ENCODE peak calls at places on chromosomes 6 and 20, in five cellular contexts. B, D, I, A and F are unnamed samples.

GRCh38 chr6:170256641-170257040 is 34.2 kb downstream of the DLL1 start:
- DNase-seq in B (no peak), D (no peak), I (no peak), A (no peak), F (no peak)

GRCh38 chr20:57794600-57795346 is 85.0 kb upstream of the PMEPA1 start:
- DNase-seq in B (no peak), D (no peak), I (no peak), A (peak), F (no peak)

GRCh38 chr20:4147319-4147718 is 132.0 kb upstream of the RNF24 start:
- DNase-seq in B (no peak), D (no peak), I (no peak), A (no peak), F (no peak)

GRCh38 chr6:34249469-34250370 is 914 bp upstream of the SMIM29 start:
- DNase-seq in B (no peak), D (no peak), I (no peak), A (no peak), F (no peak)

GRCh38 chr6:167827588-167828324 is 1.0 kb downstream of the AFDN start:
- DNase-seq in B (no peak), D (peak), I (peak), A (peak), F (peak)

GRCh38 chr6:1029196-1029595 is 282.7 kb upstream of the FOXQ1 start:
- DNase-seq in B (no peak), D (no peak), I (no peak), A (no peak), F (no peak)

GRCh38 chr6:133396630-133397335 is 155.6 kb downstream of the EYA4 start:
- DNase-seq in B (no peak), D (no peak), I (no peak), A (peak), F (peak)

GRCh38 chr6:97849390-97849789 is 566.4 kb upstream of the MMS22L start:
- DNase-seq in B (no peak), D (no peak), I (no peak), A (no peak), F (no peak)

GRCh38 chr6:1630771-1631217 is 21.1 kb downstream of the FOXC1 start:
- DNase-seq in B (no peak), D (no peak), I (no peak), A (peak), F (peak)

GRCh38 chr6:2916354-2916925 is 13.3 kb upstream of the SERPINB9 start:
- DNase-seq in B (no peak), D (no peak), I (no peak), A (no peak), F (no peak)

GRCh38 chr6:134282816-134283215 is 35.1 kb downstream of the SGK1 start:
- DNase-seq in B (no peak), D (no peak), I (no peak), A (no peak), F (no peak)

GRCh38 chr20:48945840-48946514 is 24.5 kb downstream of the ARFGEF2 start:
- DNase-seq in B (no peak), D (peak), I (peak), A (peak), F (no peak)

GRCh38 chr6:46102123-46102522 is 27.7 kb upstream of the ENPP4 start:
- DNase-seq in B (no peak), D (no peak), I (no peak), A (no peak), F (no peak)

GRCh38 chr20:1371235-1371782 is 21.5 kb downstream of the FKBP1A start:
- DNase-seq in B (no peak), D (no peak), I (no peak), A (no peak), F (no peak)

GRCh38 chr6:159826968-159827647 is 27.0 kb downstream of the PNLDC1 start:
- DNase-seq in B (no peak), D (no peak), I (no peak), A (no peak), F (no peak)

DNA sequence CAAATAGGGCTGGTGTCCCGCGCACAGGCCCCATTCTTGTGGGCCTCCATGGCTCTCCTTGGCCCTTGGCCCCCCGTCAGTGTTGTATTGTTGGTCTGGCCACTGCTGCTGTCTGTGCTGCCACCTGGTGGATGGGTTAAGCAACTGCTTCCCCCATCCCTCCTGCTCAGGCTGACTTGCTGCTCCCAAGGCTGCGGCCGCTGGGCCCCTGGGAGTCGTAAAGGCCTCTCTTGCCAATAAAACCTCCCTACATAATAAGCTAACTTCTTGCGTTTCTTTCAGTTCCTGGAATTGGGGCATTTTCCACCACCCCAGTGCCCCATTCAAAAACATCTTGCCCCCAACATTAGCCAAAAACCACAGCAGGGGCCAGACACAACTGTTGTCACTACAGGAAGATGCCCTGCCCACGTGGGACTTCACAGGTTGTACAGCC is 27.1 kb downstream of the CD83 start:
- DNase-seq in B (no peak), D (peak), I (peak), A (peak), F (peak)
- TF ChIP-seq CTCF in B (peak), D (peak), I (peak), A (peak), F (peak)

DNA sequence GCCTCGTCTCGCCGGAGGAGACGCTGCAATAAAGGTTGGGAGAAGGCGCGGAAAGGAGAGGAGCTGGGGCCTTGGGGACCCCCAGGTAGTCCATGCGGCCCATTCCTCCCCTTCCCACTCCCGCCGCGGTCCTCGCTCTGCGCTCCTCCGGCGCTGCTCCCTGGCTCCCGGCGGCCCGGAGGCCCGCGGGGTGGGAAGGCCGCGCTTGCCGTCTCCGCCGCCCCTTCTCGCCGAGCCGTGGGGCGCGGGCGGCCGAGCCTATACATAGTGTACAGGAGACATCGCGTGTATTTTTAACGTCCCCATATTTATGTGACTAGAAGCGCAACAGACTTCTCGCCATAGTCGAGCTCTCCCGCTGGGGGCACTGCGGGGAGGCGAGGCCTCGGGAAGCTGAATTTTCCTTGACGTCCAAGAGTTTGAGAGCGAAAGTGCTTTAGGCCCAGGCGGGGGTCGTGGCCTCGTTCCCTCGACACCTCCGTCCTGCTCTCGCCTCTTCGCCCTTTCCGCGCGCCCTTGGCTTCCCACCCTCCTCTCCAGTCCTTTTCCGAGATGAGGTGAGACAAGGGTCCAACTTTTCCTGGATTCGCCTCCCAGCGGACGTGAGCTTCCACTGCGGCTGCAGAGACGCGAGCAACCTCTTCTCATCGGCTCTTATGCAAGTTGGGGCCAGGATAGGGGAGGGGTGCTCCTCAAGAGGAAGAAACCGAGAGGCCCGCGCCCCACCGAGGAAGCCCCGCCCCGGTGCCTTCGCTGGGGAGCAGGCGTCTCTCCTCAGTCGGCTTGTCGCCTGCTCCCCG is 29.0 kb downstream of the SLC12A5 start:
- DNase-seq in B (no peak), D (peak), I (peak), A (peak), F (peak)
- TF ChIP-seq CTCF in B (peak), D (no peak), I (no peak), A (peak), F (peak)

DNA sequence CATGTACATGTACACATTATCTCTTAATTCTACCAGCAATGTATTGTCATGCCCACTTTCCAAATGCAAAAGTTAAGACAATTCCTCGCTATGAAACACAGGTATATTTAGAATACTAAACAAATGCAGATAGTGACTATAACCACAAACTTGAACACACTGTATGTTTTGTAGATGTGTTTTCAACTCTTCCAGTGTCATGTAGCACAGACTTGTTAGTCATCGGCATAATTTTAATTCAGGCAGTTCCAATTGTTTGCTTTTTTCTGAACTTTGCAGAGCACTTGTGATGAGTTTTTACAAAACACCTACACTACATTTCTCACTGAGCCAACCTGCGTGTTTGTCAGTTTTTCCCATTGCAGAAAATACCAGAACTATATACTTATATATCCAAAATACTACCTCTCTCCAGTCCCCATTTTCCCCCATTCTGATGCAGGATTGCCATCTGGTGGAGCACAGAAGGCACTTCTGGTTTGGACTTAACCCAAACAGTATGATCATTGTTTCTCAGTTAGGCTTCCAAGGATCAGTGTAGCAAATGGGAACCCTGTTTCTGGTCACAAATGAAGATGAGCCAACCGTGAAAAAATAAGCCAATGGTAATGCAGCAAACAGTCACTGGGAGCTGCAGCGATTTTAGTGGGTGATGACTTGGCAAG is 143.4 kb downstream of the ADGRB3 start:
- DNase-seq in B (no peak), D (no peak), I (peak), A (peak), F (peak)
- TF ChIP-seq CTCF in B (peak), D (peak), I (no peak), A (peak), F (peak)

DNA sequence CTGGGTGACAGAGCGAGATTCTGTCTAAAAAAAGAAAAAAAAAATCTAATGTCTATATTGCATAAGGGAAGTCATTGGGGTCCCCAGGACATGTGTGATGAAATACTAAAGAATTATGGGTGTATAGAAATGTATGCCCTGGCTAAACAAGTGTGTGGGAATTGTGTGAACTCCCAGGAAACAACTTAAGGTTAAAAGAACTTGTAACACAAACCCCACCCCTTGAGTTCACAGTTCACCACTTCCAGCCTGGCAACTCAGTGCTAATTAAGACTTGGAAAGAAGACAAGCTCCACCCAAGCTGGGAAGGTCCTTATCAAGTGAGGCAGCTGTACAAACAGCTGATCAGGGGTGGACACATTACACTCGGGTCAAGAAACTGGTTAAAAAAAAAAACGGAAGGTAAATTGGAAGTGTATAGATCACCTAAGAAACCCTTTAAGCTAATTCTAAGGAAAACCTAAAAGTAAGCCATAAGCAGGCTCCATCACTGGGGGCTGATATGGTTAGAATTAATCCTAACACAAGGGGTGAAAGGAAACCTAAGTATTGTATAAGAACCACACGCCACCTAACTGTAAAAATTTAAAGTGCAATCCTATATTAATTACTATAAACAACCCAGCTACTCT is 25.2 kb downstream of the HLA-A start:
- DNase-seq in B (no peak), D (peak), I (peak), A (peak), F (no peak)
- TF ChIP-seq CTCF in B (no peak), D (no peak), I (no peak), A (no peak), F (no peak)

DNA sequence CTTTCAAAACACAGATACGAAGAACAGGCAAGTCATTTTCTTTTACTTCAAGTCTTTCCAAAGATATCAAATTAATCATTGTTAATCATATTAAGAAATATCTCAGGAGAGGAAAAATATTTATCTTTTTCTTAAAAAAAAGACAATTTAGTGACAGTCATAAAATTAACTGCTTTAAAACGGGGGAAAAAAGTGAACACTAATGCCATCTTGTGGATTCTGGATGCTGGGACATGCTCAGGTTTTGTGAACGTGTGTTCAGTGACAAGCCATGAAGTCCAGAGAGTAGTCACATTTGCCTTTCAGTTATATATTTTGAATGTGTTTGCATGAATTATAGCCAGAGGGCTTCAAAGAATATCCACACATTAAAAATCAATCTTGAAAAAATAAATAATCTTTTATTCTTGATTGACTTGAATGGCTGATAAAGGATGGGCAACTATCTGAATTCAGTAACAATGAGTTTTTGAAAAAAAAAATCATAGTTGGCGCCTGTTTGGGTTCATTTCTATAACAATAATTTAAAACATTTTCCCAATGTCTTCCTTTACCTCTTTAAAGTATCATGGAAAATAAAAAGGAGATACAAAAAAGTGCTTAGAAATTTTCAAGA is 74.7 kb upstream of the NOX3 start:
- DNase-seq in B (no peak), D (no peak), I (no peak), A (peak), F (peak)
- TF ChIP-seq CTCF in B (peak), D (peak), I (no peak), A (peak), F (peak)